ENCODE peak calls at places on chromosomes 6 and 20, in five cellular contexts. T is colonic mucosa, B is adrenal gland, J is GM23338, P is Kasumi-1. Q is an unnamed sample.

GRCh38 chr6:170140129-170140528 is 150.7 kb downstream of the DLL1 start:
- DNase-seq in T (no peak), J (no peak), P (no peak), B (no peak), Q (no peak)

GRCh38 chr6:45961125-45961524 is 54.5 kb downstream of the CLIC5 start:
- DNase-seq in T (no peak), P (no peak), J (no peak), B (no peak), Q (no peak)

GRCh38 chr6:15106958-15107643 is 138.8 kb upstream of the JARID2 start:
- DNase-seq in P (no peak), B (no peak), J (no peak), T (no peak), Q (no peak)

GRCh38 chr20:9244811-9245210 is 175.9 kb downstream of the PLCB4 start:
- DNase-seq in J (no peak), B (no peak), P (no peak), T (no peak), Q (no peak)

GRCh38 chr6:167279766-167280440 is 11.2 kb upstream of the UNC93A start:
- DNase-seq in T (no peak), J (no peak), B (no peak), P (no peak), Q (no peak)

GRCh38 chr6:139457482-139457881 is 83.0 kb upstream of the CITED2 start:
- DNase-seq in T (no peak), J (no peak), P (no peak), B (no peak), Q (no peak)

GRCh38 chr6:169933839-169934698 is 182.6 kb downstream of the ERMARD start:
- DNase-seq in P (no peak), B (peak; percentile 62), J (no peak), T (peak; percentile 55), Q (no peak)

GRCh38 chr20:24775966-24776365 is 173.1 kb upstream of the CST7 start:
- DNase-seq in T (no peak), J (no peak), P (no peak), B (no peak), Q (no peak)

GRCh38 chr20:35618372-35619131 is 2.9 kb downstream of the SPAG4 start:
- DNase-seq in B (peak; percentile 45), P (no peak), J (peak; percentile 47), T (peak; percentile 44), Q (no peak)

GRCh38 chr6:52598123-52598823 is 21.4 kb upstream of the TRAM2 start:
- DNase-seq in J (peak; percentile 97), P (peak; percentile 64), T (peak; percentile 52), B (peak; percentile 57), Q (no peak)

GRCh38 chr6:112781236-112781635 is 434.1 kb downstream of the RFPL4B start:
- DNase-seq in P (no peak), T (no peak), B (no peak), J (no peak), Q (no peak)

GRCh38 chr6:27582928-27583725 is 110.2 kb upstream of the ZNF184 start:
- DNase-seq in B (no peak), P (peak; percentile 9), T (peak; percentile 32), J (peak; percentile 72), Q (no peak)

GRCh38 chr6:17585766-17586502 is 14.2 kb upstream of the FAM8A1 start:
- DNase-seq in P (peak; percentile 22), B (no peak), J (peak; percentile 81), T (peak; percentile 61), Q (no peak)

GRCh38 chr6:1590580-1590979 is 19.1 kb upstream of the FOXC1 start:
- DNase-seq in P (no peak), B (peak; percentile 1), J (no peak), T (no peak), Q (no peak)

GRCh38 chr6:139825935-139826374 is 451.5 kb upstream of the CITED2 start:
- DNase-seq in B (no peak), J (no peak), T (no peak), P (no peak), Q (no peak)

GRCh38 chr6:67916389-67916788 is 718.7 kb upstream of the ADGRB3 start:
- DNase-seq in J (no peak), P (no peak), B (no peak), T (no peak), Q (no peak)

GRCh38 chr6:18515767-18516166 is 128.6 kb downstream of the RNF144B start:
- DNase-seq in J (no peak), T (no peak), P (no peak), B (no peak), Q (no peak)

GRCh38 chr20:38877483-38877882 is 48.7 kb upstream of the FAM83D start:
- DNase-seq in P (no peak), T (no peak), B (no peak), J (no peak), Q (no peak)

GRCh38 chr20:57398231-57398821 is 7.1 kb downstream of the RBM38 start:
- DNase-seq in J (no peak), P (peak; percentile 22), T (peak; percentile 75), B (no peak), Q (no peak)

GRCh38 chr6:30219244-30219643 is 6.0 kb upstream of the TRIM26 start:
- DNase-seq in P (peak; percentile 56), B (peak; percentile 50), J (peak; percentile 78), T (peak; percentile 72), Q (no peak)

GRCh38 chr6:123965894-123966293 is 162.2 kb downstream of the NKAIN2 start:
- DNase-seq in J (peak; percentile 88), T (no peak), P (no peak), B (no peak), Q (no peak)

GRCh38 chr6:13302291-13302690 is 26.0 kb downstream of the TBC1D7 start:
- DNase-seq in T (no peak), B (no peak), P (no peak), J (no peak), Q (no peak)

GRCh38 chr6:142444388-142444787 is 142.6 kb downstream of the ADGRG6 start:
- DNase-seq in B (no peak), P (no peak), J (no peak), T (no peak), Q (no peak)

GRCh38 chr6:106136845-106137244 is 50.7 kb downstream of the PRDM1 start:
- DNase-seq in P (no peak), B (no peak), J (no peak), T (no peak), Q (no peak)

GRCh38 chr20:43820742-43821330 is 93.8 kb upstream of the TOX2 start:
- DNase-seq in B (no peak), P (no peak), T (no peak), J (no peak), Q (no peak)

GRCh38 chr6:5104667-5105066 is 19.5 kb downstream of the PPP1R3G start:
- DNase-seq in J (no peak), P (no peak), T (no peak), B (no peak), Q (no peak)

GRCh38 chr6:106609699-106610098 is 19.6 kb downstream of the RTN4IP1 start:
- DNase-seq in J (peak; percentile 67), T (no peak), B (no peak), P (peak; percentile 50), Q (no peak)

GRCh38 chr20:52303281-52303950 is 111.8 kb upstream of the ZFP64 start:
- DNase-seq in P (no peak), J (no peak), B (no peak), T (no peak), Q (no peak)

GRCh38 chr6:48016027-48016755 is 94.8 kb downstream of the PTCHD4 start:
- DNase-seq in J (no peak), B (no peak), P (no peak), T (no peak), Q (no peak)

Q was measured in epithelial cell of prostate.